ENCODE peak calls at places on chromosomes 6 and 20, in eight cellular contexts. U, W, Q, D, P, O, G and K are unnamed samples.

GRCh38 chr6:72580281-72580940 is 41.5 kb upstream of the KCNQ5 start:
- DNase-seq in U (no peak), W (peak), Q (peak), D (no peak), P (peak), O (peak), G (peak), K (no peak)

GRCh38 chr6:119627908-119628669 is 278.5 kb upstream of the MAN1A1 start:
- DNase-seq in U (no peak), W (no peak), Q (no peak), D (no peak), P (peak), O (peak), G (peak), K (no peak)

GRCh38 chr6:142448091-142448729 is 146.4 kb downstream of the ADGRG6 start:
- DNase-seq in U (no peak), W (no peak), Q (no peak), D (no peak), P (no peak), O (no peak), G (no peak), K (no peak)

GRCh38 chr6:41684311-41685182 is 46.3 kb downstream of the MDFI start:
- DNase-seq in U (no peak), W (no peak), Q (no peak), D (no peak), P (no peak), O (no peak), G (no peak), K (no peak)

GRCh38 chr6:151181701-151182367 is 57.9 kb upstream of the AKAP12 start:
- DNase-seq in U (no peak), W (no peak), Q (no peak), D (no peak), P (no peak), O (no peak), G (no peak), K (no peak)

GRCh38 chr6:148423601-148424270 is 81.1 kb downstream of the SASH1 start:
- DNase-seq in U (no peak), W (no peak), Q (no peak), D (no peak), P (no peak), O (no peak), G (no peak), K (no peak)

GRCh38 chr6:159062564-159062945 is 17.8 kb upstream of the TAGAP start:
- DNase-seq in U (no peak), W (no peak), Q (no peak), D (no peak), P (no peak), O (no peak), G (no peak), K (no peak)

GRCh38 chr20:61118429-61119224 is 133.4 kb upstream of the CDH4 start:
- DNase-seq in U (no peak), W (peak), Q (peak), D (no peak), P (peak), O (peak), G (no peak), K (no peak)

GRCh38 chr20:29319725-29320124 is 1937.7 kb upstream of the DEFB115 start:
- DNase-seq in U (no peak), W (no peak), Q (no peak), D (no peak), P (no peak), O (no peak), G (no peak), K (no peak)

GRCh38 chr6:119483936-119484335 is 134.4 kb upstream of the MAN1A1 start:
- DNase-seq in U (no peak), W (no peak), Q (no peak), D (no peak), P (no peak), O (no peak), G (no peak), K (no peak)

GRCh38 chr20:25242231-25242630 is 5.7 kb upstream of the PYGB start:
- DNase-seq in U (no peak), W (no peak), Q (no peak), D (no peak), P (no peak), O (no peak), G (no peak), K (no peak)

GRCh38 chr20:11011653-11012052 is 337.9 kb upstream of the JAG1 start:
- DNase-seq in U (no peak), W (no peak), Q (no peak), D (no peak), P (no peak), O (no peak), G (no peak), K (no peak)

GRCh38 chr6:44120692-44121443 is 6.4 kb downstream of the MRPL14 start:
- DNase-seq in U (no peak), W (no peak), Q (no peak), D (no peak), P (no peak), O (no peak), G (no peak), K (no peak)

GRCh38 chr6:158211273-158212055 is 43.3 kb downstream of the GTF2H5 start:
- DNase-seq in U (no peak), W (peak), Q (no peak), D (no peak), P (peak), O (peak), G (no peak), K (no peak)

GRCh38 chr20:51450221-51450712 is 92.3 kb downstream of the NFATC2 start:
- DNase-seq in U (no peak), W (no peak), Q (no peak), D (no peak), P (no peak), O (peak), G (peak), K (no peak)

GRCh38 chr6:136971609-136972008 is 49.5 kb downstream of the SLC35D3 start:
- DNase-seq in U (no peak), W (no peak), Q (no peak), D (no peak), P (no peak), O (no peak), G (no peak), K (no peak)

GRCh38 chr6:90220273-90220672 is 76.4 kb downstream of the BACH2 start:
- DNase-seq in U (no peak), W (no peak), Q (no peak), D (no peak), P (no peak), O (no peak), G (no peak), K (no peak)

GRCh38 chr6:36622901-36623546 is 28.9 kb downstream of the SRSF3 start:
- DNase-seq in U (no peak), W (no peak), Q (no peak), D (no peak), P (no peak), O (no peak), G (no peak), K (no peak)

GRCh38 chr20:58374906-58375760 is 13.9 kb upstream of the VAPB start:
- DNase-seq in U (no peak), W (no peak), Q (no peak), D (no peak), P (peak), O (no peak), G (no peak), K (no peak)

GRCh38 chr6:157161912-157162311 is 161.4 kb downstream of the TMEM242 start:
- DNase-seq in U (no peak), W (no peak), Q (no peak), D (no peak), P (no peak), O (no peak), G (no peak), K (no peak)

GRCh38 chr6:53651764-53652401 is 13.7 kb downstream of the KLHL31 start:
- DNase-seq in U (peak), W (no peak), Q (no peak), D (peak), P (peak), O (peak), G (peak), K (peak)

GRCh38 chr6:42104807-42105713 is 37.4 kb downstream of the C6orf132 start:
- DNase-seq in U (no peak), W (no peak), Q (no peak), D (no peak), P (no peak), O (no peak), G (no peak), K (no peak)

GRCh38 chr6:140071601-140072062 is 697.2 kb upstream of the CITED2 start:
- DNase-seq in U (no peak), W (peak), Q (no peak), D (no peak), P (peak), O (peak), G (no peak), K (no peak)

GRCh38 chr6:129312865-129313264 is 397.1 kb downstream of the ARHGAP18 start:
- DNase-seq in U (no peak), W (peak), Q (no peak), D (no peak), P (peak), O (peak), G (peak), K (no peak)

GRCh38 chr20:5859611-5860010 is 90.7 kb downstream of the TRMT6 start:
- DNase-seq in U (no peak), W (no peak), Q (no peak), D (no peak), P (no peak), O (no peak), G (no peak), K (no peak)

GRCh38 chr6:117890172-117890571 is 16.9 kb upstream of the SLC35F1 start:
- DNase-seq in U (no peak), W (no peak), Q (no peak), D (no peak), P (no peak), O (no peak), G (no peak), K (no peak)

GRCh38 chr20:4800676-4801449 is 79.2 kb downstream of the PRND start:
- DNase-seq in U (no peak), W (no peak), Q (no peak), D (no peak), P (no peak), O (no peak), G (no peak), K (no peak)

GRCh38 chr20:63652192-63652980 is 838 bp downstream of the STMN3 start:
- DNase-seq in U (no peak), W (no peak), Q (no peak), D (no peak), P (no peak), O (no peak), G (no peak), K (no peak)

DNA sequence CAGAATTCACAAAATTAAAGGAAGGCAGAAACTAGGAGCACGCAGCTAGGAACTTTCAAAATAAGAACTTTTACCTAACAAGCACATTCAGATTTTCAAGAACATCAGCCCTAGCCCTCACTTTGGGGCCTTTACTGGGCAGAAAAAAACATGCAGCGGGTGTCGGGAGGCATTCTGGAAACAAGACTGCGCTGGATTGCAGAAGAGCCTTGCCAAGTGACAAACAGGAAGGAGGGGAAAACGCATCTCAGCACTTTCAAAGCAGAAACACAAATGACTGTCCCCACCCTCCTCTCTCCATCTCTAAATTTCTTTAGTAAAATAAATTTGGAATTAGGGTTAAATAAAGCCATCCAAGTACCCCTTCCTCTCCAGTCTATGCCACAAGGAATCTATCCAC is 74.6 kb upstream of the RREB1 start:
- DNase-seq in U (no peak), W (no peak), Q (no peak), D (no peak), P (no peak), O (no peak), G (no peak), K (no peak)
- TF ChIP-seq CTCF in U (no peak), W (no peak), Q (no peak), D (no peak), P (no peak), O (no peak), G (no peak), K (no peak)

GRCh38 chr6:2305951-2306350 is 60.5 kb upstream of the GMDS start:
- DNase-seq in U (no peak), W (no peak), Q (no peak), D (no peak), P (no peak), O (no peak), G (no peak), K (no peak)
- TF ChIP-seq CTCF in U (no peak), W (no peak), Q (no peak), D (no peak), P (no peak), O (no peak), G (no peak), K (no peak)

GRCh38 chr20:57223648-57224489 is 42.6 kb downstream of the BMP7 start:
- DNase-seq in U (no peak), W (peak), Q (no peak), D (peak), P (no peak), O (no peak), G (peak), K (no peak)
- TF ChIP-seq CTCF in U (no peak), W (no peak), Q (no peak), D (no peak), P (no peak), O (no peak), G (no peak), K (no peak)

GRCh38 chr20:44354979-44355502 is 458 bp upstream of the HNF4A start:
- DNase-seq in U (no peak), W (no peak), Q (no peak), D (no peak), P (no peak), O (no peak), G (no peak), K (no peak)
- TF ChIP-seq CTCF in U (no peak), W (no peak), Q (no peak), D (no peak), P (no peak), O (no peak), G (no peak), K (no peak)

DNA sequence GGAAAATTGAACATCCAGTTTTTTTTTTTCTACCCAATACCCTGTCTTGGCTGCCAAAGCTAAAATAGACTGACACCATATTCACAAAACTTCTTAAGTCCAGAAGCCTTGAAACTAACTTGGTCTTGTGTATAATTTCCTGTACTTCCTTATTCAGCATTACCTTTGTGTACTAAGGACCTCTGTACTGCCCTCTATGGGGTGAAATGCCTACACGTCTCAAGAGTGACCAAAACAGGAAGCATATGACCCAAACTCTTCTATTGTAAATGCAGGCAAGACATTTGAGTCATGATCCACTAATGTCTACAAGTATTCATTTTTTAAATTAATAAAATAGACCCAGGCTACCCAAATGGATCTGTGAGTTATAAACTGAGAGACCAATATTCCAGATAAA is 50.4 kb downstream of the HMGCLL1 start:
- DNase-seq in U (no peak), W (peak), Q (peak), D (no peak), P (peak), O (peak), G (peak), K (no peak)
- TF ChIP-seq CTCF in U (no peak), W (peak), Q (peak), D (no peak), P (peak), O (peak), G (no peak), K (peak)